ENCODE peak calls at places on chromosomes 6 and 20, in seven cellular contexts. H is GM23248, E is RWPE2, X is ovary, Q is body of pancreas, M is cardiac muscle cell, C is astrocyte. T is an unnamed sample.

GRCh38 chr20:54681869-54682268 is 206.5 kb downstream of the DOK5 start:
- DNase-seq in H (no peak), E (no peak), X (no peak), Q (no peak), M (no peak), C (no peak), T (no peak)

GRCh38 chr20:48731581-48731980 is 96.2 kb downstream of the PREX1 start:
- DNase-seq in H (no peak), E (no peak), X (no peak), Q (no peak), M (no peak), C (no peak), T (no peak)

GRCh38 chr20:48180039-48180438 is 394.8 kb upstream of the SULF2 start:
- DNase-seq in H (peak; percentile 38), E (no peak), X (no peak), Q (no peak), M (peak; percentile 14), C (peak; percentile 84), T (no peak)

GRCh38 chr20:35121186-35121585 is 25.9 kb downstream of the EDEM2 start:
- DNase-seq in H (no peak), E (peak; percentile 72), X (no peak), Q (no peak), M (no peak), C (no peak), T (no peak)

GRCh38 chr6:39055661-39056060 is 7.1 kb downstream of the GLP1R start:
- DNase-seq in H (no peak), E (no peak), X (no peak), Q (no peak), M (no peak), C (no peak), T (no peak)

GRCh38 chr6:46486186-46486585 is 5.1 kb downstream of the RCAN2 start:
- DNase-seq in H (peak; percentile 51), E (no peak), X (no peak), Q (no peak), M (no peak), C (no peak), T (no peak)

GRCh38 chr20:31815408-31816188 is 3.6 kb upstream of the MYLK2 start:
- DNase-seq in H (peak; percentile 47), E (peak; percentile 77), X (no peak), Q (no peak), M (peak; percentile 44), C (no peak), T (peak; percentile 44)

GRCh38 chr20:20277772-20278382 is 90.0 kb upstream of the INSM1 start:
- DNase-seq in H (no peak), E (no peak), X (no peak), Q (no peak), M (no peak), C (no peak), T (peak; percentile 6)

GRCh38 chr6:125095501-125096301 is 57.9 kb upstream of the TPD52L1 start:
- DNase-seq in H (peak; percentile 89), E (no peak), X (no peak), Q (no peak), M (peak; percentile 78), C (peak; percentile 75), T (peak; percentile 35)

GRCh38 chr20:1803216-1804128 is 91.7 kb upstream of the SIRPA start:
- DNase-seq in H (peak; percentile 86), E (no peak), X (no peak), Q (no peak), M (peak; percentile 81), C (peak; percentile 68), T (no peak)

GRCh38 chr20:22490287-22491187 is 93.8 kb downstream of the FOXA2 start:
- DNase-seq in H (peak; percentile 5), E (no peak), X (no peak), Q (peak; percentile 97), M (peak; percentile 1), C (no peak), T (no peak)

GRCh38 chr6:45923831-45924391 is 91.7 kb downstream of the CLIC5 start:
- DNase-seq in H (peak; percentile 81), E (no peak), X (no peak), Q (no peak), M (peak; percentile 35), C (peak; percentile 54), T (peak; percentile 61)

GRCh38 chr6:54053893-54054391 is 57.3 kb upstream of the MLIP start:
- DNase-seq in H (peak; percentile 93), E (peak; percentile 58), X (no peak), Q (no peak), M (peak; percentile 93), C (peak; percentile 97), T (peak; percentile 22)

GRCh38 chr6:41097467-41098090 is 24.8 kb downstream of the NFYA start:
- DNase-seq in H (peak; percentile 6), E (no peak), X (no peak), Q (no peak), M (peak; percentile 84), C (peak; percentile 84), T (no peak)

GRCh38 chr6:41090841-41091761 is 18.3 kb downstream of the NFYA start:
- DNase-seq in H (no peak), E (no peak), X (no peak), Q (no peak), M (no peak), C (no peak), T (no peak)

GRCh38 chr6:41093729-41094128 is 21.0 kb downstream of the NFYA start:
- DNase-seq in H (peak; percentile 8), E (no peak), X (no peak), Q (no peak), M (no peak), C (no peak), T (no peak)

GRCh38 chr6:41088451-41088850 is 15.7 kb downstream of the NFYA start:
- DNase-seq in H (no peak), E (no peak), X (no peak), Q (no peak), M (peak; percentile 13), C (peak; percentile 31), T (no peak)

GRCh38 chr6:41092421-41093140 is 19.8 kb downstream of the NFYA start:
- DNase-seq in H (peak; percentile 54), E (no peak), X (no peak), Q (no peak), M (peak; percentile 52), C (no peak), T (no peak)
- H3K36me3 ChIP-seq in H (peaks cover 72% of the 10 kb centered on the region), E (peaks cover 97% of the 10 kb centered on the region), X (no peaks in the 10 kb centered on the region), Q (peaks cover 21% of the 10 kb centered on the region), M (peaks cover 68% of the 10 kb centered on the region), C (peaks cover 66% of the 10 kb centered on the region), T (peaks cover 73% of the 10 kb centered on the region)

GRCh38 chr6:129112591-129112990 is 229.7 kb downstream of the LAMA2 start:
- DNase-seq in H (no peak), E (no peak), X (no peak), Q (no peak), M (peak; percentile 62), C (no peak), T (no peak)

GRCh38 chr6:129117355-129117754 is 234.4 kb downstream of the LAMA2 start:
- DNase-seq in H (no peak), E (no peak), X (no peak), Q (no peak), M (no peak), C (no peak), T (no peak)

GRCh38 chr6:129113637-129114036 is 230.7 kb downstream of the LAMA2 start:
- DNase-seq in H (no peak), E (no peak), X (no peak), Q (no peak), M (no peak), C (no peak), T (no peak)

GRCh38 chr6:129114992-129115391 is 232.1 kb downstream of the LAMA2 start:
- DNase-seq in H (no peak), E (no peak), X (no peak), Q (no peak), M (peak; percentile 66), C (no peak), T (no peak)

DNA sequence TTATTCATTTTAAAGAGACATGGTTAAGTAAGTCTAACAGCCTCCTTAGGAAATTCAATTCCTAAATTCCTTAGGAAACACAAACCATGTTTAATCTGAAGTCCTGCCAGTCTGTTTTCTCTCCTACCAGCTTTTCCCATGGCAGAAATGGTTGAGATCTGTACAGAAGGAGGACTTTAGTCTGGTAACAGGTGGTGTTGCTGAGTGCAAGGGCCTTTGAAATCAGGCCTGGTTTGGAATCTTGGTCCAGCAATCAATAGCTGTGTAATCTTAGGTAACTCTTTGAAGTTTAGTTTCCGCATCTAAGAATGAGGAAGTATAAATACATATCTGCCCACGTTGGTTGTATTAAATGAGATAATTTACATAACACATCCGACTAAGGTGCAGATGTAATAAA is 232.6 kb downstream of the LAMA2 start:
- DNase-seq in H (no peak), E (no peak), X (no peak), Q (no peak), M (no peak), C (no peak), T (peak; percentile 34)
- H3K27ac ChIP-seq in H (no peak overlapping the region), E (no peak overlapping the region), X (no peak overlapping the region), Q (no peak overlapping the region), M (no peak overlapping the region), C (no peak overlapping the region), T (no peak overlapping the region)

GRCh38 chr6:153099636-153100035 is 31.4 kb downstream of the RGS17 start:
- DNase-seq in H (no peak), E (no peak), X (no peak), Q (no peak), M (no peak), C (no peak), T (no peak)
- H3K4me3 ChIP-seq in H (no peak overlapping the region), E (no peak overlapping the region), X (no peak overlapping the region), Q (no peak overlapping the region), M (no peak overlapping the region), C (no peak overlapping the region), T (no peak overlapping the region)

DNA sequence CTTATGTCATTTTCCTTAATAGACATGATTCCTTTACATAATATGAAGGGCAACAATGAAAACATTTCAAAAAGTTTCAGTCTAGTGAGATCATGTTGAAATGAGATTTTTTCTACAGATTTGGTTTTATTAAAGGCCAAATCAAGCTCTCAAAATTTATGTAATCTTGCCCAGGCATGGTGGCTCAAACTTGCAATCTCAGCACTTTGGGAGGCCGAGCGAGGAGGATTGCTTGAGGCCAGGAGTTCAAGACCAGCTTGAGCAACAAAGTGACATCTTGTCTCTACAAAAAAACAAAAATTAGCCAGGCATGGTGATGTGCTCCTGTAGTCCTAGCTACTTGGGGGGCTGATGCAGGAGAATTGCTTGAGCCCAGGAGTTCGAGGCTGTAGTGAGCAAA is 50.8 kb downstream of the LRP11 start:
- DNase-seq in H (no peak), E (no peak), X (no peak), Q (no peak), M (no peak), C (no peak), T (no peak)
- H3K36me3 ChIP-seq in H (peaks cover 28% of the 10 kb centered on the region), E (peaks cover 27% of the 10 kb centered on the region), X (no peaks in the 10 kb centered on the region), Q (no peaks in the 10 kb centered on the region), M (peaks cover 17% of the 10 kb centered on the region), C (peaks cover 3% of the 10 kb centered on the region), T (peaks cover 20% of the 10 kb centered on the region)

DNA sequence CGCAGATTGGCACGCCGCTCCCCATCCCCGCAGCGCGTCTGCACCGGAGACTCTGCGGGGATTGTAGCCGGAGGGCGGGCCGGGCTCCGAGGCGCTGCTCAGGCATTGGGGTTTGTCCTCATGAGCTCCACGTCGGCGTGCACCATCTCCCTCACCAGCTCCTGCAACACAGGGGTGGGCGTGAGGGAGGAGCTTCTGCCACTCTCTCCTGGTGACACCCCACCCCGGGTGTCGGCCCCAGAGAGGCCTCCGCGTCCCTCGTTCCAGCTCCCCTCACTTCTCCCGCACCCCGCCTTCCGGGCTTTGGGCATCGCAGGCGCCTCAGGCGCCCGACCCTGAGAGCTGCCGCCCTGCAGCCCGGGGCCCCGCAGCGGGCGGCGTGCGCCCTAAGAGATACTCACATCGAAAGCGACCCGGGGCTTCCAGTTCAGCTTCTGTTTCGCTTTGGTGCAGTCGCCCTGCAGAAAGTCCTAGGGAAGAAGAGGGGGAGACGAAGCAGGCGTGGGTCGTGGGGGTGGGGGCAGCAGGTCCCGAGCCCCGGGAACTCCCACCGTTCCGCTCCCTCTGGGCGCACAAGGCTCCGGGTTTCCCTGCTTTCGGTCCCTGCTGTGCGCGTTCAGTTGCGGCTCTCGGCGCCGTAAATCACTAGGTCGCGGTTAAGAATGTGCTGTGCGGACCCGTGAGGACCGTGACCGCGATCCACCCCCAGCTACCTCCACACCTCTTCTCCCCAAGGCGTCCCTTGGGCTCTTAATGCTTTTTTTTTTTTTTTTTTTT is 14.5 kb downstream of the FOXC1 start:
- DNase-seq in H (no peak), E (no peak), X (no peak), Q (no peak), M (no peak), C (no peak), T (no peak)
- H3K27ac ChIP-seq in H (no peak overlapping the region), E (no peak overlapping the region), X (no peak overlapping the region), Q (no peak overlapping the region), M (no peak overlapping the region), C (no peak overlapping the region), T (no peak overlapping the region)